ENCODE peak calls at places on chromosomes 7 and 10, in nine cellular contexts. V is fibroblast of the aortic adventitia; G is NCI-H82; S is activated CD4-positive, alpha-beta T cell treated with anti-CD3 and anti-CD28 coated beads, Interleukin-2, amount 10 ng/mL, durations not matched to agents 7 days and 5 days; D is nephron progenitor cell; O is SJSA1; K is glutamatergic neuron; X is C1 segment of cervical spinal cord; W is NCI-H446. I is an unnamed sample.

GRCh38 chr10:74738985-74739567 is 87.3 kb upstream of the KAT6B start:
- DNase-seq in V (peak), G (peak), S (peak), D (no peak), O (no peak), K (no peak), X (no peak), W (no peak), I (no peak)

GRCh38 chr7:121395494-121395960 is 581 bp downstream of the FAM3C start:
- DNase-seq in V (peak), G (peak), S (peak), D (no peak), O (peak), K (no peak), X (no peak), W (no peak), I (no peak)

GRCh38 chr10:123154092-123154942 is at the start of gene BUB3:
- DNase-seq in V (peak), G (peak), S (peak), D (peak), O (peak), K (peak), X (peak), W (peak), I (peak)

GRCh38 chr7:16455591-16455990 is 9.9 kb downstream of the SOSTDC1 start:
- DNase-seq in V (no peak), G (no peak), S (no peak), D (no peak), O (no peak), K (no peak), X (no peak), W (no peak), I (no peak)

GRCh38 chr7:64888901-64889685 is 14.0 kb upstream of the ZNF273 start:
- DNase-seq in V (peak), G (no peak), S (no peak), D (peak), O (no peak), K (peak), X (peak), W (no peak), I (no peak)

GRCh38 chr7:19107392-19108147 is 9.9 kb downstream of the TWIST1 start:
- DNase-seq in V (peak), G (peak), S (no peak), D (peak), O (peak), K (no peak), X (no peak), W (no peak), I (no peak)

GRCh38 chr10:12214763-12215218 is 18.8 kb downstream of the CDC123 start:
- DNase-seq in V (peak), G (peak), S (peak), D (peak), O (peak), K (no peak), X (no peak), W (peak), I (peak)

GRCh38 chr7:33805630-33806233 is 99.6 kb upstream of the BMPER start:
- DNase-seq in V (peak), G (no peak), S (no peak), D (no peak), O (no peak), K (no peak), X (no peak), W (no peak), I (no peak)

GRCh38 chr7:121383235-121383634 is 12.9 kb downstream of the FAM3C start:
- DNase-seq in V (no peak), G (no peak), S (no peak), D (no peak), O (no peak), K (no peak), X (no peak), W (no peak), I (no peak)

GRCh38 chr10:3763852-3764625 is 21.0 kb downstream of the KLF6 start:
- DNase-seq in V (peak), G (no peak), S (no peak), D (no peak), O (no peak), K (no peak), X (no peak), W (no peak), I (no peak)

GRCh38 chr7:26103541-26104070 is 48.4 kb upstream of the NFE2L3 start:
- DNase-seq in V (no peak), G (peak), S (no peak), D (no peak), O (no peak), K (no peak), X (no peak), W (no peak), I (no peak)

GRCh38 chr10:88687853-88688467 is 18.1 kb upstream of the LIPK start:
- DNase-seq in V (peak), G (peak), S (no peak), D (no peak), O (peak), K (no peak), X (no peak), W (peak), I (no peak)

GRCh38 chr10:4807803-4808507 is 18.1 kb upstream of the AKR1E2 start:
- DNase-seq in V (peak), G (no peak), S (no peak), D (no peak), O (peak), K (no peak), X (no peak), W (no peak), I (no peak)

GRCh38 chr7:112150823-112151641 is 55.2 kb downstream of the DOCK4 start:
- DNase-seq in V (no peak), G (peak), S (no peak), D (no peak), O (no peak), K (no peak), X (no peak), W (no peak), I (no peak)

GRCh38 chr7:24406053-24406561 is 122.1 kb downstream of the NPY start:
- DNase-seq in V (no peak), G (peak), S (no peak), D (no peak), O (no peak), K (no peak), X (no peak), W (no peak), I (no peak)

GRCh38 chr7:142750321-142750938 is 1.2 kb downstream of the PRSS1 start:
- DNase-seq in V (no peak), G (no peak), S (no peak), D (no peak), O (no peak), K (no peak), X (no peak), W (no peak), I (no peak)

GRCh38 chr7:135744938-135745701 is 3.5 kb downstream of the FAM180A start:
- DNase-seq in V (peak), G (no peak), S (no peak), D (no peak), O (peak), K (no peak), X (no peak), W (no peak), I (no peak)

GRCh38 chr7:90311185-90311584 is 9.9 kb downstream of the FAM237B start:
- DNase-seq in V (no peak), G (no peak), S (no peak), D (no peak), O (no peak), K (no peak), X (no peak), W (no peak), I (no peak)

GRCh38 chr7:70406419-70407189 is 725.3 kb upstream of the GALNT17 start:
- DNase-seq in V (no peak), G (peak), S (no peak), D (no peak), O (no peak), K (peak), X (no peak), W (peak), I (no peak)

GRCh38 chr10:73590881-73591577 is at the start of gene USP54:
- DNase-seq in V (peak), G (no peak), S (peak), D (no peak), O (no peak), K (no peak), X (peak), W (no peak), I (no peak)

GRCh38 chr10:124180947-124181549 is 87.7 kb upstream of the CHST15 start:
- DNase-seq in V (peak), G (no peak), S (no peak), D (no peak), O (no peak), K (no peak), X (no peak), W (no peak), I (no peak)

GRCh38 chr10:79433324-79434222 is 11.9 kb downstream of the ZCCHC24 start:
- DNase-seq in V (no peak), G (no peak), S (no peak), D (no peak), O (no peak), K (peak), X (no peak), W (no peak), I (no peak)

GRCh38 chr10:98242823-98243222 is 25.2 kb downstream of the LOXL4 start:
- DNase-seq in V (peak), G (peak), S (no peak), D (no peak), O (no peak), K (no peak), X (no peak), W (peak), I (no peak)

GRCh38 chr7:111933614-111934013 is 272.6 kb downstream of the DOCK4 start:
- DNase-seq in V (peak), G (no peak), S (no peak), D (no peak), O (no peak), K (no peak), X (no peak), W (no peak), I (no peak)

GRCh38 chr10:86535057-86535882 is 13.7 kb upstream of the WAPL start:
- DNase-seq in V (no peak), G (no peak), S (no peak), D (peak), O (no peak), K (peak), X (peak), W (no peak), I (no peak)

GRCh38 chr7:43130347-43130746 is 17.9 kb downstream of the HECW1 start:
- DNase-seq in V (no peak), G (no peak), S (no peak), D (no peak), O (no peak), K (no peak), X (no peak), W (no peak), I (no peak)

GRCh38 chr7:156606618-156607331 is 33.8 kb upstream of the RNF32 start:
- DNase-seq in V (no peak), G (no peak), S (no peak), D (no peak), O (no peak), K (no peak), X (no peak), W (no peak), I (no peak)

GRCh38 chr10:95426482-95426881 is 134.7 kb downstream of the SORBS1 start:
- DNase-seq in V (no peak), G (no peak), S (no peak), D (no peak), O (no peak), K (no peak), X (no peak), W (no peak), I (no peak)

GRCh38 chr7:21154592-21154991 is 273.3 kb upstream of the SP4 start:
- DNase-seq in V (no peak), G (no peak), S (no peak), D (no peak), O (no peak), K (no peak), X (no peak), W (no peak), I (no peak)

GRCh38 chr7:101560856-101561255 is 68.2 kb downstream of the MYL10 start:
- DNase-seq in V (no peak), G (no peak), S (no peak), D (no peak), O (no peak), K (no peak), X (peak), W (no peak), I (no peak)

GRCh38 chr7:44229546-44230105 is 28.8 kb downstream of the YKT6 start:
- DNase-seq in V (no peak), G (no peak), S (no peak), D (no peak), O (no peak), K (no peak), X (no peak), W (no peak), I (no peak)

GRCh38 chr7:604038-604883 is 84.6 kb upstream of the PDGFA start:
- DNase-seq in V (no peak), G (no peak), S (peak), D (no peak), O (peak), K (no peak), X (peak), W (no peak), I (no peak)

GRCh38 chr7:88204525-88205103 is 15.2 kb downstream of the SRI start:
- DNase-seq in V (no peak), G (no peak), S (no peak), D (no peak), O (no peak), K (no peak), X (no peak), W (no peak), I (no peak)

GRCh38 chr10:43231523-43232078 is 35.3 kb downstream of the RASGEF1A start:
- DNase-seq in V (no peak), G (no peak), S (peak), D (peak), O (no peak), K (peak), X (no peak), W (no peak), I (no peak)

GRCh38 chr10:3552281-3552680 is 232.7 kb downstream of the KLF6 start:
- DNase-seq in V (no peak), G (no peak), S (no peak), D (no peak), O (no peak), K (no peak), X (no peak), W (no peak), I (no peak)

GRCh38 chr7:115522174-115522573 is 508.4 kb downstream of the TFEC start:
- DNase-seq in V (no peak), G (no peak), S (no peak), D (no peak), O (no peak), K (no peak), X (no peak), W (no peak), I (no peak)

GRCh38 chr10:131912620-131913019 is 11.8 kb downstream of the PPP2R2D start:
- DNase-seq in V (no peak), G (no peak), S (no peak), D (no peak), O (no peak), K (no peak), X (no peak), W (no peak), I (no peak)

GRCh38 chr7:42015413-42015698 is 221.7 kb downstream of the GLI3 start:
- DNase-seq in V (peak), G (no peak), S (no peak), D (no peak), O (no peak), K (no peak), X (no peak), W (no peak), I (no peak)

GRCh38 chr10:98269435-98269912 is 1.5 kb upstream of the LOXL4 start:
- DNase-seq in V (peak), G (peak), S (no peak), D (no peak), O (peak), K (peak), X (peak), W (peak), I (no peak)

I was measured in NCI-H1436.